ENCODE peak calls at places on chromosomes 5 and 9, in four cellular contexts. One of them, this sample, is unnamed.

GRCh38 chr5:133362438-133362837 is 249.9 kb downstream of the FSTL4 start:
- DNase-seq in HepG2: no peak
- DNase-seq in H1: no peak
- DNase-seq in GM12878: no peak
- DNase-seq in this sample: no peak

GRCh38 chr5:62457071-62457470 is 44.5 kb downstream of the IPO11 start:
- DNase-seq in GM12878: no peak
- DNase-seq in H1: no peak
- DNase-seq in HepG2: no peak
- DNase-seq in this sample: no peak

GRCh38 chr5:4089087-4089486 is 493.5 kb downstream of the IRX1 start:
- DNase-seq in HepG2: no peak
- DNase-seq in H1: no peak
- DNase-seq in GM12878: no peak
- DNase-seq in this sample: no peak

GRCh38 chr5:172802013-172802584 is 31.1 kb upstream of the DUSP1 start:
- DNase-seq in HepG2: no peak
- DNase-seq in H1: no peak
- DNase-seq in GM12878: no peak
- DNase-seq in this sample: no peak

GRCh38 chr5:133423618-133424282 is 188.6 kb downstream of the FSTL4 start:
- DNase-seq in H1: peak; percentile 53
- DNase-seq in HepG2: peak; percentile 28
- DNase-seq in GM12878: peak; percentile 16
- DNase-seq in this sample: peak; percentile 40

GRCh38 chr5:149403923-149404745 is 25.0 kb upstream of the IL17B start:
- DNase-seq in H1: no peak
- DNase-seq in HepG2: no peak
- DNase-seq in GM12878: no peak
- DNase-seq in this sample: no peak

GRCh38 chr5:167304834-167305469 is 986.5 kb upstream of the WWC1 start:
- DNase-seq in HepG2: no peak
- DNase-seq in GM12878: no peak
- DNase-seq in H1: no peak
- DNase-seq in this sample: no peak

GRCh38 chr9:91809581-91810285 is 140.3 kb downstream of the ROR2 start:
- DNase-seq in HepG2: no peak
- DNase-seq in H1: no peak
- DNase-seq in GM12878: no peak
- DNase-seq in this sample: no peak

GRCh38 chr5:141186897-141187512 is at the start of gene PCDHB9:
- DNase-seq in HepG2: peak; percentile 17
- DNase-seq in GM12878: no peak
- DNase-seq in H1: no peak
- DNase-seq in this sample: peak; percentile 13

GRCh38 chr5:5688194-5688924 is 265.9 kb downstream of the ICE1 start:
- DNase-seq in GM12878: no peak
- DNase-seq in H1: no peak
- DNase-seq in HepG2: no peak
- DNase-seq in this sample: no peak

GRCh38 chr5:65482280-65482726 is 583 bp upstream of the ADAMTS6 start:
- DNase-seq in H1: no peak
- DNase-seq in HepG2: no peak
- DNase-seq in GM12878: no peak
- DNase-seq in this sample: no peak

GRCh38 chr5:1054799-1055775 is 46.5 kb downstream of the NKD2 start:
- DNase-seq in GM12878: no peak
- DNase-seq in H1: no peak
- DNase-seq in HepG2: no peak
- DNase-seq in this sample: no peak

GRCh38 chr5:139315056-139315455 is 21.5 kb downstream of the MATR3 start:
- DNase-seq in HepG2: peak; percentile 34
- DNase-seq in H1: no peak
- DNase-seq in GM12878: no peak
- DNase-seq in this sample: no peak

GRCh38 chr9:2859776-2860379 is 16.0 kb upstream of the PUM3 start:
- DNase-seq in GM12878: no peak
- DNase-seq in HepG2: peak; percentile 54
- DNase-seq in H1: peak; percentile 39
- DNase-seq in this sample: peak; percentile 71

GRCh38 chr5:29169851-29170250 is 2023.6 kb upstream of the CDH6 start:
- DNase-seq in HepG2: no peak
- DNase-seq in GM12878: no peak
- DNase-seq in H1: no peak
- DNase-seq in this sample: no peak

GRCh38 chr9:88749420-88749819 is 214.4 kb downstream of the NXNL2 start:
- DNase-seq in H1: no peak
- DNase-seq in GM12878: no peak
- DNase-seq in HepG2: no peak
- DNase-seq in this sample: no peak

GRCh38 chr5:160556886-160557285 is 135.2 kb downstream of the PTTG1 start:
- DNase-seq in H1: no peak
- DNase-seq in HepG2: no peak
- DNase-seq in GM12878: no peak
- DNase-seq in this sample: no peak

GRCh38 chr5:138096997-138097828 is 13.4 kb downstream of the WNT8A start:
- DNase-seq in HepG2: peak; percentile 32
- DNase-seq in H1: no peak
- DNase-seq in GM12878: no peak
- DNase-seq in this sample: no peak

GRCh38 chr9:99720455-99721050 is 101.1 kb upstream of the NR4A3 start:
- DNase-seq in H1: no peak
- DNase-seq in GM12878: peak; percentile 55
- DNase-seq in HepG2: no peak
- DNase-seq in this sample: no peak

GRCh38 chr5:174827521-174827920 is 103.1 kb downstream of the MSX2 start:
- DNase-seq in H1: no peak
- DNase-seq in HepG2: no peak
- DNase-seq in GM12878: no peak
- DNase-seq in this sample: no peak

GRCh38 chr5:159017787-159018186 is 81.9 kb downstream of the EBF1 start:
- DNase-seq in HepG2: no peak
- DNase-seq in GM12878: no peak
- DNase-seq in H1: peak; percentile 21
- DNase-seq in this sample: peak; percentile 66

GRCh38 chr5:139686919-139687421 is 38.8 kb downstream of the CXXC5 start:
- DNase-seq in HepG2: no peak
- DNase-seq in H1: no peak
- DNase-seq in GM12878: no peak
- DNase-seq in this sample: no peak

GRCh38 chr5:36208786-36209185 is 32.9 kb downstream of the NADK2 start:
- DNase-seq in GM12878: no peak
- DNase-seq in HepG2: no peak
- DNase-seq in H1: no peak
- DNase-seq in this sample: no peak

GRCh38 chr9:73270967-73271722 is 119.5 kb downstream of the ANXA1 start:
- DNase-seq in HepG2: peak; percentile 75
- DNase-seq in GM12878: no peak
- DNase-seq in H1: no peak
- DNase-seq in this sample: no peak

DNA sequence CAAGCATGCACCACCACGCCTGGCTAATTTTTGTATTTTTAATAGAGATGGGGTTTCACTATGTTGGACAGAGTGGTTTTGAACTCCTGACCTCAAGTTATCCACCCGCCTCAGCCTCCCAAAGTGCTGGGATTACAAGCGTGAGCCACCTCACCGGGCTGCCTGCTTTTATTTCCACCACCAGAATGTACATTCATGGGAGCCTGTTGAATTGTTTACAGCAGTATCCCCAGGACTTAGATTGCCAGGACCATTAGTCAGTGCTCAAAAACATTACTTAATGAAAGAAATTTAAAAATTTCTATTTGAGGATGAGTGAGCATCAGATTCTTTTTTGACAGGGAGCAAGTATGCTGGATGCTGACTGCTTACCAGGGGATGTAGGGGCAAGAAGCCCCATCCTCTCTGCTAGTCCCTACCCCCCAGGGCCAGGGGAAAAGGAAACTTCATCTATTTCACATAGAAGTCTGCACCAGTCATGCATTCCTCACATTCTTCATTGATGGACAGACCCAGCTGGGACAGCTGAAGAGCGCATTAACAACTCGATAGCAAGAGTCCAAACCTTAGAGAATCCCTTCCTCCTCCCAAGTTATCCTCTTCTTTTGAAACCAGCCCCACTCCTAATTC is 10.3 kb upstream of the RGMB start:
- DNase-seq in H1: no peak
- DNase-seq in HepG2: no peak
- DNase-seq in GM12878: no peak
- DNase-seq in this sample: no peak
- TF ChIP-seq SUZ12 in H1: no peak
- TF ChIP-seq SUZ12 in HepG2: no peak
- TF ChIP-seq SUZ12 in GM12878: no peak
- TF ChIP-seq SUZ12 in this sample: no peak

GRCh38 chr9:136644343-136644592 is 18.4 kb upstream of the EGFL7 start:
- DNase-seq in HepG2: no peak
- DNase-seq in H1: no peak
- DNase-seq in GM12878: no peak
- DNase-seq in this sample: no peak
- H3K4me3 ChIP-seq in HepG2: no peak overlapping the region
- H3K4me3 ChIP-seq in H1: peak overlapping the region; percentile 10
- H3K4me3 ChIP-seq in GM12878: no peak overlapping the region
- H3K4me3 ChIP-seq in this sample: peak overlapping the region; percentile 27

DNA sequence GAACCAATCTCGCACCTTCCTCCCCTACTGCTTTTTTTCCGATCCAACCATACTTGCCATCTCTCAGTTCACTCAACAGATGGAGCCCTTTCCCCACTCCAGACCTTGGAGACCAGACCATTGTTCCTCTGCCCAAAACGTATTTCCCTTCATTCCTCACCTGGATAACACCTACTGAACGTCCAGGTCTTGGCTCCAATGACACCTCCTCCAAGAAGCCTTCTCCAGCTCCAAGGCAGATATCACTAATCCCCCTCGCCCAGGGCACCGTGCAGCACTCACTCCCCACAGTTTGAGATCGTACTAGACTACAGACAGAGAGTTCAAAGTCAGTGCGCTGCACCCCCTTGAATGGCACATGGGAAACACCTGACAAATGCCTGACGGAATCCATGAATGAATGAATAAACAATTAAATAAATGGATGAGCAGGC is 47.1 kb upstream of the AKNA start:
- DNase-seq in HepG2: peak; percentile 33
- DNase-seq in H1: peak; percentile 31
- DNase-seq in GM12878: no peak
- DNase-seq in this sample: peak; percentile 48
- TF ChIP-seq SUZ12 in HepG2: no peak
- TF ChIP-seq SUZ12 in H1: no peak
- TF ChIP-seq SUZ12 in GM12878: no peak
- TF ChIP-seq SUZ12 in this sample: no peak

GRCh38 chr5:154447074-154447725 is 1.4 kb downstream of the SAP30L start:
- DNase-seq in H1: no peak
- DNase-seq in GM12878: no peak
- DNase-seq in HepG2: no peak
- DNase-seq in this sample: no peak
- H3K4me3 ChIP-seq in H1: peak overlapping the region; percentile 91
- H3K4me3 ChIP-seq in GM12878: peak overlapping the region; percentile 86
- H3K4me3 ChIP-seq in HepG2: peak overlapping the region; percentile 94
- H3K4me3 ChIP-seq in this sample: peak overlapping the region; percentile 79

GRCh38 chr9:27599521-27600234 is 26.4 kb upstream of the C9orf72 start:
- DNase-seq in HepG2: no peak
- DNase-seq in GM12878: no peak
- DNase-seq in H1: no peak
- DNase-seq in this sample: no peak

GRCh38 chr9:27595733-27596132 is 22.5 kb upstream of the C9orf72 start:
- DNase-seq in HepG2: no peak
- DNase-seq in GM12878: no peak
- DNase-seq in H1: no peak
- DNase-seq in this sample: no peak

GRCh38 chr9:27600254-27600653 is 27.0 kb upstream of the C9orf72 start:
- DNase-seq in GM12878: no peak
- DNase-seq in H1: no peak
- DNase-seq in HepG2: no peak
- DNase-seq in this sample: no peak

GRCh38 chr9:27602107-27602836 is 29.0 kb upstream of the C9orf72 start:
- DNase-seq in H1: no peak
- DNase-seq in GM12878: no peak
- DNase-seq in HepG2: no peak
- DNase-seq in this sample: no peak

DNA sequence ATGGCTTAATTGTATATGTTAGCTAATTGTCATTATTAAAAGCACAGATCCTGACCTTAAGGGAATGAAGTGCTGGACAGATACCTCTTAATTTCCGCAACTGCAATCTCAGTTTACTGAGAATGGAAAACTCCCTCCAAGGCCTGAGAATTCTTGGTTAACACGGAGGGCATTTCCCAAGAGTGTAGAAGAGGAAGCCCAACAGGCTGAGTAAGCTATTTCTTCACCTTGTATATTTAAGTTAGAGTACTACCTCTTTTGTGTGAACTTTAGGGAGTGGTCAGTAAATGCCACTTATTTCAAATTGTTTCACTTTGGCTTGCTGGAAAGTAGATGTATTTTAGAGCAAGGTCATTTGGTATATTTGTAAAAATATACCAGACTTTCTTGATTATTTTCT is 25.8 kb upstream of the C9orf72 start:
- DNase-seq in GM12878: no peak
- DNase-seq in H1: no peak
- DNase-seq in HepG2: no peak
- DNase-seq in this sample: no peak
- TF ChIP-seq SUZ12 in GM12878: no peak
- TF ChIP-seq SUZ12 in H1: no peak
- TF ChIP-seq SUZ12 in HepG2: no peak
- TF ChIP-seq SUZ12 in this sample: no peak

This sample was measured in NT2/D1.